ENCODE peak calls at places on chromosomes 4 and X, in five cellular contexts. P is cardiac fibroblast; J is BE2C; X is neuronal stem cell; L is naive thymus-derived CD4-positive, alpha-beta T cell. K is an unnamed sample.
A peak's percentile ranks its signal among the peaks of the same experiment; 100 is the strongest.

GRCh38 chr4:53453385-53453784 is 75.9 kb downstream of the FIP1L1 start:
- DNase-seq in P (peak; percentile 34), J (no peak), X (no peak), L (no peak), K (no peak)

GRCh38 chrX:153934473-153935325 is at the start of gene NAA10:
- DNase-seq in P (peak; percentile 52), J (peak; percentile 84), X (peak; percentile 50), L (no peak), K (no peak)

GRCh38 chr4:9944431-9945425 is 76.6 kb downstream of the SLC2A9 start:
- DNase-seq in P (peak; percentile 38), J (no peak), X (no peak), L (no peak), K (no peak)

GRCh38 chrX:136268051-136269048 is 17.1 kb upstream of the MAP7D3 start:
- DNase-seq in P (peak; percentile 57), J (peak; percentile 45), X (no peak), L (peak; percentile 27), K (peak; percentile 10)

GRCh38 chrX:155086202-155086840 is 15.0 kb downstream of the BRCC3 start:
- DNase-seq in P (peak; percentile 55), J (peak; percentile 45), X (no peak), L (peak; percentile 21), K (no peak)

GRCh38 chrX:148961990-148962389 is 461.6 kb downstream of the AFF2 start:
- DNase-seq in P (no peak), J (no peak), X (no peak), L (no peak), K (no peak)

GRCh38 chr4:114694770-114695169 is 96.2 kb downstream of the UGT8 start:
- DNase-seq in P (peak; percentile 57), J (no peak), X (peak; percentile 26), L (peak; percentile 2), K (no peak)

GRCh38 chr4:178665916-178666315 is 1223.7 kb upstream of the AGA start:
- DNase-seq in P (no peak), J (no peak), X (no peak), L (no peak), K (no peak)

GRCh38 chr4:33739886-33740285 is 2504.4 kb downstream of the ARAP2 start:
- DNase-seq in P (no peak), J (no peak), X (no peak), L (no peak), K (no peak)

GRCh38 chr4:165765053-165765452 is 108.0 kb upstream of the TLL1 start:
- DNase-seq in P (no peak), J (no peak), X (no peak), L (no peak), K (no peak)

GRCh38 chr4:158613046-158613445 is 58.6 kb downstream of the C4orf46 start:
- DNase-seq in P (no peak), J (no peak), X (no peak), L (no peak), K (no peak)

GRCh38 chr4:164252286-164252685 is 501.6 kb upstream of the SMIM31 start:
- DNase-seq in P (no peak), J (no peak), X (peak; percentile 55), L (no peak), K (no peak)

GRCh38 chr4:122823476-122823875 is 3.2 kb upstream of the FGF2 start:
- DNase-seq in P (no peak), J (no peak), X (no peak), L (no peak), K (no peak)

GRCh38 chr4:149306537-149306936 is 509.1 kb downstream of the IQCM start:
- DNase-seq in P (no peak), J (no peak), X (no peak), L (no peak), K (no peak)

GRCh38 chrX:40459576-40460158 is 121.1 kb upstream of the ATP6AP2 start:
- DNase-seq in P (no peak), J (no peak), X (no peak), L (no peak), K (no peak)

GRCh38 chr4:39484582-39485272 is 25.9 kb downstream of the LIAS start:
- DNase-seq in P (no peak), J (no peak), X (no peak), L (no peak), K (no peak)

GRCh38 chr4:137531121-137531520 is 1.2 kb downstream of the PCDH18 start:
- DNase-seq in P (peak; percentile 80), J (peak; percentile 37), X (no peak), L (no peak), K (no peak)

GRCh38 chrX:29890004-29890403 is 325.4 kb upstream of the MAGEB2 start:
- DNase-seq in P (no peak), J (no peak), X (no peak), L (no peak), K (no peak)

GRCh38 chr4:53635697-53636483 is 44.6 kb upstream of the LNX1 start:
- DNase-seq in P (no peak), J (no peak), X (no peak), L (no peak), K (no peak)

GRCh38 chrX:129772796-129773431 is 6.8 kb upstream of the SASH3 start:
- DNase-seq in P (no peak), J (no peak), X (no peak), L (no peak), K (peak; percentile 85)

GRCh38 chr4:25938251-25939186 is 24.5 kb downstream of the SMIM20 start:
- DNase-seq in P (peak; percentile 98), J (no peak), X (no peak), L (no peak), K (peak; percentile 44)

GRCh38 chr4:184396001-184396400 is 78.3 kb downstream of the IRF2 start:
- DNase-seq in P (no peak), J (no peak), X (no peak), L (no peak), K (peak; percentile 55)

GRCh38 chr4:184250795-184251679 is 33.4 kb upstream of the ENPP6 start:
- DNase-seq in P (peak; percentile 75), J (peak; percentile 37), X (peak; percentile 24), L (peak; percentile 56), K (no peak)

GRCh38 chrX:17798921-17799320 is 61.6 kb downstream of the SCML1 start:
- DNase-seq in P (no peak), J (no peak), X (no peak), L (no peak), K (no peak)

GRCh38 chr4:180669637-180670036 is 1573.6 kb upstream of the TENM3 start:
- DNase-seq in P (no peak), J (no peak), X (no peak), L (no peak), K (no peak)

GRCh38 chrX:23666282-23666681 is 1.0 kb upstream of the PRDX4 start:
- DNase-seq in P (no peak), J (no peak), X (no peak), L (no peak), K (no peak)

GRCh38 chr4:14125375-14126129 is 498.0 kb upstream of the BOD1L1 start:
- DNase-seq in P (no peak), J (no peak), X (no peak), L (no peak), K (peak; percentile 22)

GRCh38 chr4:183444953-183445543 is 612 bp downstream of the CDKN2AIP start:
- DNase-seq in P (peak; percentile 30), J (peak; percentile 41), X (no peak), L (no peak), K (no peak)

GRCh38 chr4:86300516-86300915 is 59.3 kb downstream of the MAPK10 start:
- DNase-seq in P (no peak), J (no peak), X (no peak), L (no peak), K (no peak)

GRCh38 chr4:52998413-52998812 is 136.3 kb downstream of the RASL11B start:
- DNase-seq in P (no peak), J (no peak), X (no peak), L (no peak), K (no peak)

GRCh38 chr4:24236532-24236931 is 346.7 kb upstream of the PPARGC1A start:
- DNase-seq in P (peak; percentile 17), J (no peak), X (no peak), L (no peak), K (no peak)

GRCh38 chr4:33407496-33407895 is 2687.3 kb downstream of the PCDH7 start:
- DNase-seq in P (no peak), J (no peak), X (no peak), L (no peak), K (no peak)

GRCh38 chr4:56465599-56466295 is 1.7 kb upstream of the SRP72 start:
- DNase-seq in P (peak; percentile 48), J (no peak), X (no peak), L (no peak), K (no peak)

GRCh38 chr4:53537606-53538005 is 53.7 kb downstream of the LNX1 start:
- DNase-seq in P (no peak), J (no peak), X (no peak), L (no peak), K (no peak)

GRCh38 chr4:66097271-66097670 is 427.0 kb upstream of the EPHA5 start:
- DNase-seq in P (no peak), J (no peak), X (no peak), L (no peak), K (no peak)

GRCh38 chr4:105895609-105896460 is 564 bp downstream of the NPNT start:
- DNase-seq in P (peak; percentile 14), J (peak; percentile 29), X (peak; percentile 37), L (no peak), K (no peak)

GRCh38 chr4:40337523-40337922 is 2.4 kb downstream of the CHRNA9 start:
- DNase-seq in P (no peak), J (no peak), X (no peak), L (no peak), K (no peak)

DNA sequence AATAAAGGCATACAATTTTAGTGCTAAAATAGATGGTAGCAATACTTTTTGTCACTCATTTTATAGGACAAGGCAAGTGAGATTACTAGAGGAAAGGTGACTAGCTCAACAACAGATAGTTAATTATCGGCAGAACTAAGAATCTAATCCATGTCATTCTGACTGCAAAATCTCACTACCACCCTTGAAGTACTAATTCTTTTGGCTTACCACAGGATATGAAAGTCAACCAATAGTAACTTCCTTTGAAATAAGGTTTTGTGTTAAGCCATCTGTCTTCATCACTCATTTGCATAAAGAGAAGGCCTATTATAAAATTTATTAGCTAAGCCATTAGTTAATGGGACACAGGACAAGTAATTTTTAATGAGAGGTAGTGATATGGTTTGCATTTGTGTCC is 25.3 kb upstream of the ZMAT1 start:
- DNase-seq in P (no peak), J (no peak), X (no peak), L (no peak), K (no peak)
- H3K4me3 ChIP-seq in P (no peak overlapping the region), J (no peak overlapping the region), X (no peak overlapping the region), L (no peak overlapping the region), K (no peak overlapping the region)

GRCh38 chr4:121155893-121156292 is 8.2 kb downstream of the TNIP3 start:
- DNase-seq in P (peak; percentile 95), J (no peak), X (no peak), L (no peak), K (no peak)
- H3K4me3 ChIP-seq in P (peak overlapping the region; percentile 42), J (no peak overlapping the region), X (no peak overlapping the region), L (no peak overlapping the region), K (no peak overlapping the region)

GRCh38 chr4:151197258-151197657 is 79.7 kb upstream of the PRSS48 start:
- DNase-seq in P (peak; percentile 66), J (no peak), X (no peak), L (no peak), K (no peak)
- H3K4me3 ChIP-seq in P (no peak overlapping the region), J (no peak overlapping the region), X (no peak overlapping the region), L (no peak overlapping the region), K (no peak overlapping the region)

GRCh38 chr4:151675366-151676060 is 85.3 kb downstream of the GATB start:
- DNase-seq in P (peak; percentile 49), J (peak; percentile 53), X (no peak), L (no peak), K (no peak)
- H3K4me3 ChIP-seq in P (no peak overlapping the region), J (no peak overlapping the region), X (no peak overlapping the region), L (no peak overlapping the region), K (no peak overlapping the region)